ENCODE peak calls at places on chromosomes 7 and 10, in five cellular contexts. One of them, this sample, is unnamed.

GRCh38 chr10:124824507-124824906 is 22.9 kb downstream of the ABRAXAS2 start:
- DNase-seq in GM12891: no peak
- DNase-seq in spleen: no peak
- DNase-seq in transverse colon: no peak
- DNase-seq in suprapubic skin: no peak
- DNase-seq in this sample: no peak

GRCh38 chr10:49162761-49163160 is 25.4 kb downstream of the TMEM273 start:
- DNase-seq in GM12891: no peak
- DNase-seq in spleen: no peak
- DNase-seq in transverse colon: no peak
- DNase-seq in suprapubic skin: no peak
- DNase-seq in this sample: no peak

GRCh38 chr7:108368466-108368865 is 87.8 kb downstream of the NRCAM start:
- DNase-seq in GM12891: no peak
- DNase-seq in spleen: no peak
- DNase-seq in transverse colon: no peak
- DNase-seq in suprapubic skin: no peak
- DNase-seq in this sample: no peak

GRCh38 chr10:112389147-112389822 is 15.4 kb downstream of the ACSL5 start:
- DNase-seq in GM12891: no peak
- DNase-seq in spleen: no peak
- DNase-seq in transverse colon: no peak
- DNase-seq in suprapubic skin: no peak
- DNase-seq in this sample: no peak

GRCh38 chr10:32958085-32958991 is at the start of gene ITGB1:
- DNase-seq in GM12891: peak; percentile 66
- DNase-seq in spleen: peak; percentile 98
- DNase-seq in transverse colon: peak; percentile 97
- DNase-seq in suprapubic skin: peak; percentile 97
- DNase-seq in this sample: peak; percentile 99

GRCh38 chr10:44993226-44993921 is 7.3 kb upstream of the ZNF22 start:
- DNase-seq in GM12891: no peak
- DNase-seq in spleen: no peak
- DNase-seq in transverse colon: no peak
- DNase-seq in suprapubic skin: peak; percentile 64
- DNase-seq in this sample: peak; percentile 61

GRCh38 chr10:32983333-32983909 is 25.4 kb upstream of the ITGB1 start:
- DNase-seq in GM12891: no peak
- DNase-seq in spleen: no peak
- DNase-seq in transverse colon: no peak
- DNase-seq in suprapubic skin: no peak
- DNase-seq in this sample: no peak

GRCh38 chr7:17963281-17963680 is 23.0 kb upstream of the SNX13 start:
- DNase-seq in GM12891: no peak
- DNase-seq in spleen: no peak
- DNase-seq in transverse colon: no peak
- DNase-seq in suprapubic skin: peak; percentile 67
- DNase-seq in this sample: no peak

GRCh38 chr7:154451480-154452457 is 399.6 kb downstream of the DPP6 start:
- DNase-seq in GM12891: no peak
- DNase-seq in spleen: no peak
- DNase-seq in transverse colon: no peak
- DNase-seq in suprapubic skin: no peak
- DNase-seq in this sample: no peak

GRCh38 chr7:50792342-50793114 is 9.8 kb upstream of the GRB10 start:
- DNase-seq in GM12891: no peak
- DNase-seq in spleen: peak; percentile 81
- DNase-seq in transverse colon: peak; percentile 18
- DNase-seq in suprapubic skin: peak; percentile 72
- DNase-seq in this sample: no peak

GRCh38 chr10:24969732-24970330 is 17.4 kb upstream of the PRTFDC1 start:
- DNase-seq in GM12891: no peak
- DNase-seq in spleen: no peak
- DNase-seq in transverse colon: no peak
- DNase-seq in suprapubic skin: no peak
- DNase-seq in this sample: no peak

GRCh38 chr10:77516575-77516974 is 121.0 kb downstream of the KCNMA1 start:
- DNase-seq in GM12891: no peak
- DNase-seq in spleen: no peak
- DNase-seq in transverse colon: no peak
- DNase-seq in suprapubic skin: no peak
- DNase-seq in this sample: no peak

GRCh38 chr7:20216637-20217036 is 547 bp downstream of the MACC1 start:
- DNase-seq in GM12891: no peak
- DNase-seq in spleen: no peak
- DNase-seq in transverse colon: no peak
- DNase-seq in suprapubic skin: no peak
- DNase-seq in this sample: no peak

GRCh38 chr7:20214132-20214531 is 3.1 kb downstream of the MACC1 start:
- DNase-seq in GM12891: no peak
- DNase-seq in spleen: no peak
- DNase-seq in transverse colon: no peak
- DNase-seq in suprapubic skin: no peak
- DNase-seq in this sample: no peak

GRCh38 chr7:20213378-20213777 is 3.8 kb downstream of the MACC1 start:
- DNase-seq in GM12891: no peak
- DNase-seq in spleen: no peak
- DNase-seq in transverse colon: no peak
- DNase-seq in suprapubic skin: no peak
- DNase-seq in this sample: no peak

GRCh38 chr7:20217193-20217948 is at the start of gene MACC1:
- DNase-seq in GM12891: no peak
- DNase-seq in spleen: peak; percentile 89
- DNase-seq in transverse colon: peak; percentile 84
- DNase-seq in suprapubic skin: no peak
- DNase-seq in this sample: no peak

DNA sequence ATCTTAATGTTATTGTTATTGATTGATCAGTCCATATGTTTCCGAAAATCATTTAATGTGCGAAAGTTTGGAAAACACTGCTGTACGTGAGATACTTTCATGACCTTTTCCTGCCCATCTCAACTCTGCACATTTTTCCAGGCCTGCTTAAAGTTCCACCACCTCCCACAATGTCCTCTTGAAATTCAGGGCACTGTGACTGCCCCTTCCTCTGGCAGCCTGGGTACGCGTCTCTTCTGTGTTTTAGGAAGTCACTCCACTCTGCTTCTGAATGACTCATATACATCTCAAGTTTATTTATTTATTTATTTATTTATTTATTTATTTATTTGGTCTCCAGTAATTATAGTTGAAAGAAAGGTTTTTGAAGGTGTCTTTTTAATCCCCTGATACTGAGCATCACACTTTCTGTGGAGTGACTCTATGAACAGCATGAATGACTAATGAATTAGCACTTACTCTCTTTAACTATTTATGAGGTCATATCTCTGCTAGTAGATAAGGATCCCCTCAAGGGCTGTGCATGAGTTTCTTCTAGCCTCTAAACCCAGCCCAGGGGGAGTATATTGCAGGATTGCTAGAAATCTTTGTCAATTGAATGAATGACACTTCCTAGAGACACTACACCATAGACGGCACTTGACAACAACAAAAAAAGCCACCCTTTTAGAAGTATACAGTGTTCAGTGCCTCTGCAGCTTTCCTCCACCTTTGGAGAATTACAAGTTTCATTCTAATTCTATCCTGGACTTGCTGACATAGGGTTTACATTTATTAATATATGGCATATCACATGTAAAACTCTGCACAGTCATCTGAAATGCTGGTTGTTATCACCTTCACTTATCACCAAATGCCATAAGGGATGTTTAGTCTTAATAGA is 2.2 kb downstream of the MACC1 start:
- DNase-seq in GM12891: no peak
- DNase-seq in spleen: no peak
- DNase-seq in transverse colon: no peak
- DNase-seq in suprapubic skin: no peak
- DNase-seq in this sample: no peak
- TF ChIP-seq POLR2AphosphoS5 in GM12891: no peak
- TF ChIP-seq POLR2AphosphoS5 in spleen: no peak
- TF ChIP-seq POLR2AphosphoS5 in transverse colon: no peak
- TF ChIP-seq POLR2AphosphoS5 in suprapubic skin: no peak
- TF ChIP-seq POLR2AphosphoS5 in this sample: no peak

DNA sequence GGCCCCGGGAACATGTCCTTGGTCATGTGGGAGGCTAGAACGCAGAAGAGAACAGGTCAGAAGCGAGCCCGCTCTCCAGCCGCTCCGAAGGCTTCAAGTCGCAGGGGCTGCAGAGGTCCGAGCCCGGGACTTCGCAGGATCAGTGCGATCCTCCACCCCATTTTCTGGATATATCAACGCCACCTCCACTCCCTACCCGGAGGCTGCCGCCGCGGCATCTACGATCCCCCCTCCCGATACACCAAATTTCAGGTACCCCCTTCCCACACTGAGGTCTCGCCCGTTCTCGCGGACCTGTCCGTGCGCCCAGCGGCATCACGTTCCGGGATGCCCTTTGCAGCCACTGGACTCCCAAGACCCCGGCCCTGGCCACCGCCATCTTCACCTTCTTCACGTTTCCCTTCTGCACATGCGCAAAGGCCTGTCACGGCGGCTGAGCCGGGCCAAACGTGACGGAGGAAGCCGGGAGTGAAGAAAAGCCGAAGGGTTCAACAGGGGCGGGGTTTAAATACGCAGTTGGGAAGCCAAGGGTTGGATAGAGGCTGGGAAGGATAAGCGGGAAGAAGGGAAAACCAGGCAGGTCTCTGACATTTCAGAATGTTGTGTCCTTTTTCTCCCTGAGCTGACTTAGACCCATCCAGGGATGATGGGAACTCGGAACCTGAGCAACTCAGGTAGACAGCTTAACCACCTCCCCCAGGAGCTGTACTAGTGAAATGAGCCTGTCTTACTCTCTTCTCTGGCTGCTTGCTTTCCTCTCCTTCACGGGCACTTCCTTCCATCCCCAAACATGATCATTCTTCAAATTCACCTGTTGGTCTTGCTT is at the start of gene NDUFB8:
- DNase-seq in GM12891: peak; percentile 65
- DNase-seq in spleen: peak; percentile 95
- DNase-seq in transverse colon: peak; percentile 94
- DNase-seq in suprapubic skin: peak; percentile 92
- DNase-seq in this sample: peak; percentile 95
- TF ChIP-seq POLR2A in GM12891: peak; percentile 70
- TF ChIP-seq POLR2A in spleen: no peak
- TF ChIP-seq POLR2A in transverse colon: peak; percentile 65
- TF ChIP-seq POLR2A in suprapubic skin: no peak
- TF ChIP-seq POLR2A in this sample: no peak

DNA sequence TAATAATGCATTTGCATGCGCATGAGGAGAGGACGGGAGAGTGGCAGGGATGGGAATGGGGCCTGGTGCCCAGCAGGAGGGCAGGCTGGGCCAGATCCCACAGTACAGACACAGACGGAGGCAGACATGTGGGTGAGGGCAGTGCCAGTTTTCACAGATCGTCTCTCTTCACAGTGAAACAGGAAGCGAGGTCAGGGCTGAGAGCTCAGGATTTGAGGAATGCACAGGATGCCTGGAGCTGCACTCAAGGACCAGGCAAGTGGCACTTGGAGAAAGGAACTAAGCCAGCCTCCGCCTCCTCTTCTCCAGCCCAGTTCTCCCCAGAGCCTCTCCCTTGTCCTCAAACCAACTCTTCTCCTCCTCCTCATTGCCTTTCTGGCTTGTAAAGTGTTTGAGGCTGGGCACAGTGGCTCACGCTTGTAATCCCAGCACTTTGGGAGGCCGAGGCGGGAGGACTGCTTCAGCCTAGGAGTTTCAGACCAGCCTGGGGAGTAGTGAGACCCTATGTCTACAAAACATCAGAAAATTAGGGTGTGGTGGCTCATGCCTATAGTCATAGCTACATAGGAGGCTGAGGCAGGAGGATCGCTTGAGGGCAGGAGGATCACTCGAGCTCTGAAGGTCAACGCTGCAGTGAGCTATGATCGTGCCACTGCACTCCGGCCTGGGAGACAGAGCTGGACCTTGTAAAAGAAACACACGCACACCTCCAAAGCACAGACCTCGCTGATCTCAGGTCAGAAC is 115.2 kb downstream of the HIP1 start:
- DNase-seq in GM12891: no peak
- DNase-seq in spleen: no peak
- DNase-seq in transverse colon: no peak
- DNase-seq in suprapubic skin: no peak
- DNase-seq in this sample: no peak
- TF ChIP-seq POLR2AphosphoS5 in GM12891: no peak
- TF ChIP-seq POLR2AphosphoS5 in spleen: no peak
- TF ChIP-seq POLR2AphosphoS5 in transverse colon: no peak
- TF ChIP-seq POLR2AphosphoS5 in suprapubic skin: no peak
- TF ChIP-seq POLR2AphosphoS5 in this sample: no peak

GRCh38 chr7:140176811-140177702 is at the start of gene KDM7A:
- DNase-seq in GM12891: peak; percentile 77
- DNase-seq in spleen: peak; percentile 99
- DNase-seq in transverse colon: peak; percentile 90
- DNase-seq in suprapubic skin: peak; percentile 92
- DNase-seq in this sample: peak; percentile 95

GRCh38 chr7:140176271-140176701 is 497 bp downstream of the KDM7A start:
- DNase-seq in GM12891: peak; percentile 13
- DNase-seq in spleen: no peak
- DNase-seq in transverse colon: no peak
- DNase-seq in suprapubic skin: no peak
- DNase-seq in this sample: no peak

GRCh38 chr7:140174217-140174616 is 2.6 kb downstream of the KDM7A start:
- DNase-seq in GM12891: no peak
- DNase-seq in spleen: no peak
- DNase-seq in transverse colon: no peak
- DNase-seq in suprapubic skin: no peak
- DNase-seq in this sample: no peak

GRCh38 chr7:140179339-140179738 is 2.6 kb upstream of the KDM7A start:
- DNase-seq in GM12891: no peak
- DNase-seq in spleen: no peak
- DNase-seq in transverse colon: no peak
- DNase-seq in suprapubic skin: no peak
- DNase-seq in this sample: no peak

DNA sequence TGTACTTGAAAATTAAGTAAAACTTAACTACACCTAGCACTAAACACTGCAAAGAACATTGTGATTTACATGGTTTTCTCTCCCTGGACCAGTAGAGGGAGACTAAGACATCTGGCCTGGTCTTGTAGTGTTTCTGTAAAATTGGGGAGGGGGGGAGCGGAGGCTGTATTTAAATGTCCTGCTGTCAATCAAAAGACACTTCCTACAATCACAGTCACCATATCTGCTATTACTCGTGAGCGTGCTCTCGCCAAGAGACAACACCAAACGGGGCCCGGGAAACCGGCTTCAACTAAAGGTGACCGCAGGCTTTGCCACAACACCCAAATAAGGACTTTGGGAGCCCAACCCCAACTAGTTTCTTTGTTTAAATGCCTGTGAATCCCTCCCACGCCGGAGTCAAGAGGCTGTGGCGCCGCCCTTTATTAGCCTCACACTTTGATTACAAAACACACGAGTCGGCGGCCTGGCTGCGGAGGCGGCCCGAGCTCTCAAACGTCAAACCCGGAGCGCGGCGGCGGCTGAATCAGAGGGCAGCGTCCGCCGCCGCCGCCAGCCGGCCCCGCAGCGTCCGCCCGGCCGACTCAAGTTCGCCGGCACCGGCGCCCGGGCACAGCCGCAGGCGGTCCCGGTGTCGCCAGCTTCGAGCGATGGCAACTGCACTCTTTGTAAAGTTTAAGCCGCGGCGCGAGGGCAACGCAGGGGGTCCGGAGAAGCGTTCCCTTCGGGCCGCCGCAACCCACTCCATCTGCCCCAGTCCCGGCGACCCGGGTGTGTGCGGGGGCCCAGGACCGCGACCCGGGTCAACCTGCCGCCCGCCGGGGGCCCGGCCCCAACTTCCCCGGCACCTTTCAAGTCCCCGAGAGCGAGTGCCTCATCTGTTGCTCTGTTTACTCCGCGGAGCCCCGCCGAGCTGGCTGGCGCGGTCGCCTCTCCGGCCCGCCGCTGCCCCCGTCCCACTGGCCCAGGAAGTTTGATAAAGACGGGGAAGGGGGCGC is 1.3 kb downstream of the KDM7A start:
- DNase-seq in GM12891: peak; percentile 56
- DNase-seq in spleen: peak; percentile 97
- DNase-seq in transverse colon: peak; percentile 92
- DNase-seq in suprapubic skin: peak; percentile 97
- DNase-seq in this sample: peak; percentile 97
- TF ChIP-seq POLR2A in GM12891: no peak
- TF ChIP-seq POLR2A in spleen: peak; percentile 77
- TF ChIP-seq POLR2A in transverse colon: peak; percentile 94
- TF ChIP-seq POLR2A in suprapubic skin: peak; percentile 86
- TF ChIP-seq POLR2A in this sample: peak; percentile 76

This sample was measured in sigmoid colon.